ENCODE peak calls at places on chromosomes 11 and 22, in ten cellular contexts. Z is NCI-H1436 treated with DMSO at 0.1 percent for 48 hours; V is activated T-helper 1 cell treated with anti-CD3 and anti-CD28 coated beads, Interleukin-2, amount 50 U/mL, for 16 hours; Y is NCI-H1417; H is ureter; L is endothelial cell; G is pons; T is hippocampal formation; X is HepG2; O is activated CD8-positive, alpha-beta T cell treated with anti-CD3 and anti-CD28 coated beads, Interleukin-2, amount 10 ng/mL, durations not matched to agents 7 days and 5 days. C is an unnamed sample.

GRCh38 chr11:132072880-132073213 is 702.4 kb downstream of the NTM start:
- DNase-seq in G (no peak), T (no peak), Y (no peak), X (no peak), H (no peak), O (no peak), L (no peak), Z (no peak), V (no peak), C (no peak)

GRCh38 chr11:10358696-10359095 is 53.8 kb downstream of the ADM start:
- DNase-seq in V (no peak), H (no peak), T (no peak), Y (no peak), L (no peak), X (no peak), Z (no peak), O (no peak), G (no peak), C (no peak)

GRCh38 chr11:130390071-130390758 is 38.2 kb downstream of the ADAMTS8 start:
- DNase-seq in G (peak), L (no peak), V (no peak), X (peak), O (no peak), Y (no peak), Z (no peak), H (no peak), T (peak), C (no peak)

GRCh38 chr11:88174627-88175003 is 628 bp downstream of the RAB38 start:
- DNase-seq in X (no peak), T (peak), O (peak), V (no peak), Z (no peak), L (peak), G (no peak), Y (no peak), H (peak), C (no peak)

GRCh38 chr11:113554531-113554930 is 79.3 kb upstream of the DRD2 start:
- DNase-seq in O (no peak), H (no peak), T (no peak), Z (no peak), L (no peak), X (no peak), G (no peak), Y (peak), V (no peak), C (no peak)

GRCh38 chr11:118301600-118302195 is 2.8 kb upstream of the CD3E start:
- DNase-seq in T (no peak), V (no peak), Y (no peak), O (no peak), Z (no peak), L (no peak), H (no peak), G (no peak), X (no peak), C (no peak)

GRCh38 chr22:40499187-40499753 is 128.9 kb downstream of the SGSM3 start:
- DNase-seq in H (no peak), T (no peak), O (no peak), X (peak), G (no peak), L (no peak), Y (no peak), Z (no peak), V (no peak), C (no peak)

GRCh38 chr22:50609599-50609998 is 9.0 kb downstream of the MAPK8IP2 start:
- DNase-seq in Y (no peak), T (no peak), Z (no peak), H (no peak), V (no peak), G (no peak), O (no peak), L (no peak), X (no peak), C (no peak)

GRCh38 chr11:79021601-79022000 is 419.2 kb downstream of the TENM4 start:
- DNase-seq in L (no peak), G (no peak), X (no peak), O (no peak), T (no peak), V (no peak), Y (no peak), Z (no peak), H (no peak), C (no peak)

GRCh38 chr11:117722074-117722473 is 74.9 kb downstream of the DSCAML1 start:
- DNase-seq in T (no peak), X (no peak), V (no peak), L (no peak), O (no peak), Y (no peak), H (no peak), G (no peak), Z (no peak), C (no peak)

GRCh38 chr11:44088377-44088776 is 7.1 kb upstream of the EXT2 start:
- DNase-seq in X (no peak), G (no peak), O (no peak), Z (no peak), V (no peak), L (no peak), Y (no peak), H (no peak), T (no peak), C (no peak)

GRCh38 chr22:26892401-26893033 is 235.1 kb downstream of the MIAT start:
- DNase-seq in G (no peak), T (no peak), X (no peak), L (no peak), O (peak), H (no peak), Z (peak), V (no peak), Y (peak), C (no peak)

GRCh38 chr11:38123673-38124072 is 1525.6 kb upstream of the RAG2 start:
- DNase-seq in Y (no peak), G (no peak), L (no peak), T (no peak), O (no peak), H (no peak), V (no peak), X (no peak), Z (no peak), C (no peak)

GRCh38 chr11:11169715-11170351 is 183.2 kb downstream of the CSNK2A3 start:
- DNase-seq in V (no peak), X (no peak), L (no peak), H (no peak), G (no peak), Z (no peak), T (no peak), O (no peak), Y (no peak), C (no peak)

GRCh38 chr11:19332476-19332875 is 91.7 kb upstream of the E2F8 start:
- DNase-seq in Z (no peak), G (no peak), Y (no peak), O (no peak), H (no peak), L (no peak), V (no peak), X (no peak), T (no peak), C (no peak)

GRCh38 chr22:39212721-39213376 is 31.9 kb downstream of the PDGFB start:
- DNase-seq in L (no peak), Y (no peak), V (no peak), G (no peak), H (no peak), T (no peak), Z (no peak), O (no peak), X (peak), C (no peak)

GRCh38 chr11:81596709-81597108 is 1137.0 kb downstream of the FAM181B start:
- DNase-seq in V (no peak), X (no peak), H (no peak), Z (no peak), O (no peak), T (no peak), G (no peak), Y (no peak), L (no peak), C (no peak)

GRCh38 chr11:87116185-87116584 is 78.5 kb downstream of the TMEM135 start:
- DNase-seq in Y (no peak), X (no peak), T (no peak), G (no peak), H (no peak), V (no peak), L (no peak), Z (no peak), O (no peak), C (no peak)

GRCh38 chr22:50724616-50725015 is 13.4 kb upstream of the ACR start:
- DNase-seq in Z (no peak), V (no peak), H (no peak), O (no peak), G (no peak), T (no peak), Y (no peak), L (no peak), X (no peak), C (no peak)

GRCh38 chr11:121482231-121483129 is 29.7 kb upstream of the SORL1-AS1 start:
- DNase-seq in L (no peak), Z (no peak), V (peak), X (no peak), O (peak), T (no peak), G (peak), Y (no peak), H (peak), C (no peak)

GRCh38 chr11:110991621-110992355 is 253.7 kb upstream of the POU2AF2 start:
- DNase-seq in H (no peak), Y (no peak), Z (no peak), T (peak), V (no peak), X (no peak), G (peak), L (no peak), O (no peak), C (no peak)

GRCh38 chr11:74069146-74070046 is 60.5 kb upstream of the UCP3 start:
- DNase-seq in Z (no peak), V (no peak), G (no peak), L (no peak), H (peak), X (no peak), Y (no peak), T (no peak), O (no peak), C (no peak)

GRCh38 chr11:2574553-2575535 is 125.0 kb downstream of the KCNQ1OT1 start:
- DNase-seq in Z (no peak), X (no peak), O (no peak), L (no peak), H (no peak), T (peak), G (peak), V (no peak), Y (no peak), C (no peak)

GRCh38 chr11:67776834-67777530 is 102.6 kb upstream of the ALDH3B2 start:
- DNase-seq in T (no peak), V (no peak), L (no peak), H (no peak), Y (no peak), X (no peak), G (no peak), Z (no peak), O (no peak), C (no peak)

GRCh38 chr11:44711113-44711512 is 15.6 kb upstream of the TSPAN18 start:
- DNase-seq in V (no peak), O (no peak), G (no peak), L (peak), H (no peak), T (no peak), X (no peak), Y (no peak), Z (no peak), C (no peak)

GRCh38 chr11:134480129-134480652 is 68.1 kb upstream of the B3GAT1 start:
- DNase-seq in Y (no peak), Z (no peak), T (no peak), G (no peak), H (no peak), V (no peak), X (no peak), O (no peak), L (no peak), C (no peak)

GRCh38 chr11:98107736-98108135 is 913.0 kb upstream of the CNTN5 start:
- DNase-seq in L (no peak), T (no peak), V (no peak), H (no peak), Z (no peak), X (no peak), G (peak), Y (peak), O (no peak), C (no peak)

GRCh38 chr22:46537946-46538815 is 761 bp upstream of the CELSR1 start:
- DNase-seq in G (no peak), X (no peak), T (no peak), V (no peak), O (no peak), Y (no peak), Z (no peak), L (peak), H (no peak), C (no peak)

GRCh38 chr11:15115686-15116085 is 963 bp downstream of the INSC start:
- DNase-seq in H (no peak), T (no peak), X (no peak), Y (no peak), O (no peak), V (no peak), Z (no peak), G (no peak), L (no peak), C (no peak)

GRCh38 chr11:20256925-20257324 is 96.7 kb upstream of the DBX1 start:
- DNase-seq in Y (no peak), X (no peak), V (no peak), O (no peak), L (no peak), T (no peak), Z (no peak), H (no peak), G (no peak), C (no peak)

GRCh38 chr11:29432719-29433325 is 584.0 kb downstream of the KCNA4 start:
- DNase-seq in Z (no peak), G (peak), V (no peak), L (no peak), X (peak), T (no peak), Y (peak), H (no peak), O (no peak), C (no peak)

GRCh38 chr22:19855504-19856409 is 1.1 kb upstream of the GNB1L start:
- DNase-seq in X (peak), T (no peak), Z (no peak), V (peak), Y (no peak), O (peak), L (no peak), H (peak), G (peak), C (no peak)

GRCh38 chr11:73972620-73973449 is 9.8 kb downstream of the UCP2 start:
- DNase-seq in O (no peak), G (no peak), Y (no peak), X (no peak), L (no peak), Z (no peak), T (no peak), V (no peak), H (no peak), C (no peak)

GRCh38 chr11:85752890-85753581 is 57.9 kb downstream of the SYTL2 start:
- DNase-seq in H (peak), Y (no peak), L (no peak), V (peak), Z (no peak), X (no peak), O (peak), T (no peak), G (no peak), C (no peak)

GRCh38 chr22:49536571-49537131 is 291.0 kb downstream of the BRD1 start:
- DNase-seq in V (no peak), L (peak), Y (no peak), G (no peak), Z (no peak), T (no peak), O (no peak), H (no peak), X (no peak), C (peak)

GRCh38 chr11:66619080-66619554 is 2.7 kb downstream of the RBM14 start:
- DNase-seq in O (peak), Y (no peak), H (no peak), V (no peak), L (no peak), T (no peak), Z (no peak), X (no peak), G (peak), C (no peak)

GRCh38 chr11:83284501-83285051 is 1.6 kb downstream of the CCDC90B start:
- DNase-seq in G (peak), Z (no peak), V (no peak), O (no peak), T (no peak), H (no peak), Y (no peak), L (no peak), X (peak), C (no peak)

GRCh38 chr11:47212938-47213337 is 1.8 kb upstream of the DDB2 start:
- DNase-seq in X (no peak), Z (no peak), O (no peak), T (no peak), Y (no peak), V (no peak), G (no peak), L (no peak), H (no peak), C (no peak)

GRCh38 chr11:110187731-110188130 is 94.5 kb downstream of the ZC3H12C start:
- DNase-seq in T (no peak), H (no peak), Y (no peak), Z (no peak), O (no peak), L (no peak), V (no peak), G (no peak), X (no peak), C (no peak)

GRCh38 chr22:27386186-27386585 is 415.4 kb downstream of the MN1 start:
- DNase-seq in T (no peak), G (no peak), V (no peak), L (no peak), Y (no peak), H (no peak), X (no peak), O (no peak), Z (no peak), C (no peak)

C was measured in NT2/D1.